ENCODE peak calls at places on chromosomes 13 and 19, in five cellular contexts. P, B, F, T and O are unnamed samples.

GRCh38 chr13:62510906-62511655 is 1095.4 kb upstream of the PCDH20 start:
- DNase-seq in F (no peak), T (no peak), P (no peak), B (no peak), O (no peak)

GRCh38 chr19:39401549-39402416 is 4.9 kb upstream of the ZFP36 start:
- DNase-seq in F (peak; percentile 84), B (peak; percentile 69), T (peak; percentile 87), P (peak; percentile 31), O (peak; percentile 85)

GRCh38 chr13:110470272-110471009 is 91.1 kb downstream of the RAB20 start:
- DNase-seq in P (no peak), B (no peak), T (no peak), F (peak; percentile 55), O (no peak)

GRCh38 chr13:24630851-24631341 is 49.3 kb upstream of the ATP12A start:
- DNase-seq in T (no peak), F (peak; percentile 69), P (no peak), B (no peak), O (no peak)

GRCh38 chr19:3471954-3472655 is 8.2 kb downstream of the SMIM24 start:
- DNase-seq in B (no peak), P (peak; percentile 58), F (no peak), T (no peak), O (peak; percentile 26)

GRCh38 chr19:39708594-39708993 is 4.3 kb downstream of the LGALS14 start:
- DNase-seq in F (no peak), T (no peak), P (no peak), B (no peak), O (no peak)

GRCh38 chr19:3604227-3604986 is 2.3 kb downstream of the TBXA2R start:
- DNase-seq in F (no peak), B (no peak), T (peak; percentile 60), P (no peak), O (no peak)

GRCh38 chr19:47762615-47763308 is 15.7 kb upstream of the SELENOW start:
- DNase-seq in T (no peak), F (no peak), B (no peak), P (peak; percentile 53), O (no peak)

GRCh38 chr13:81406639-81407292 is 1065.8 kb upstream of the SPRY2 start:
- DNase-seq in F (no peak), T (no peak), B (no peak), P (no peak), O (no peak)

GRCh38 chr19:51702754-51703654 is 9.9 kb downstream of the SPACA6 start:
- DNase-seq in T (peak; percentile 81), F (peak; percentile 60), B (peak; percentile 69), P (peak; percentile 33), O (peak; percentile 14)
- H3K4me3 ChIP-seq in T (peak overlapping the region; percentile 66), F (peak overlapping the region; percentile 10), B (peak overlapping the region; percentile 66), P (peak overlapping the region; percentile 41), O (peak overlapping the region; percentile 89)

GRCh38 chr19:8924283-8924682 is 85.9 kb downstream of the MUC16 start:
- DNase-seq in F (no peak), P (no peak), T (no peak), B (no peak), O (no peak)
- H3K9me3 ChIP-seq in F (no peaks in the 10 kb centered on the region), P (no peaks in the 10 kb centered on the region), T (no peaks in the 10 kb centered on the region), B (no peaks in the 10 kb centered on the region), O (no peaks in the 10 kb centered on the region)

DNA sequence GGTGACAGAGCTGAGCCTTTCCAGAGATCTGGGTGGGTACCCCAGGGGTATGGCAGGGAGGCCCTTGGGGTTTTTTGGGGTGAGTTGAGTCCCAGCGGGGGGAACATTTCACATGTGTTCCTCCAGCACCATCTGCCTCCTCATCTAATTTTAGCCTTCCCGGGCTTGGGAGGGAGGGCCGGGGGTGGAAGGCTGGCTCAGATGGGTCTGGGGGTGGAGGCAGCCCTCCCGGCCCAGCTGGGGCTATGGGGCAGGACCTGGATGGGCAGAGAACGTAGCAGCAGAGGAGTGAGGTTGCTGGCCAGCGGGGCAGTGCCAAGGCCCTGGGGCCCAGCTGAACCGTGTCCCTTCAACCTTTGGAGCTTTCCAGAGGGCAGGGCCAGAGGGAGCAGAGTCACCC is 23.5 kb downstream of the ADGRL1 start:
- DNase-seq in B (no peak), F (no peak), P (no peak), T (no peak), O (no peak)
- H3K4me1 ChIP-seq in B (no peaks in the 10 kb centered on the region), F (no peaks in the 10 kb centered on the region), P (no peaks in the 10 kb centered on the region), T (peaks cover 2% of the 10 kb centered on the region), O (no peaks in the 10 kb centered on the region)

GRCh38 chr13:67225252-67226159 is 4.6 kb downstream of the PCDH9 start:
- DNase-seq in F (peak; percentile 38), B (no peak), P (no peak), T (no peak), O (no peak)

GRCh38 chr13:67223024-67223423 is 7.1 kb downstream of the PCDH9 start:
- DNase-seq in B (no peak), F (no peak), P (no peak), T (no peak), O (no peak)

GRCh38 chr13:67221630-67222226 is 8.4 kb downstream of the PCDH9 start:
- DNase-seq in P (no peak), B (no peak), F (no peak), T (no peak), O (no peak)

GRCh38 chr13:67224148-67224846 is 5.8 kb downstream of the PCDH9 start:
- DNase-seq in F (peak; percentile 55), T (peak; percentile 69), B (peak; percentile 55), P (peak; percentile 71), O (peak; percentile 53)

DNA sequence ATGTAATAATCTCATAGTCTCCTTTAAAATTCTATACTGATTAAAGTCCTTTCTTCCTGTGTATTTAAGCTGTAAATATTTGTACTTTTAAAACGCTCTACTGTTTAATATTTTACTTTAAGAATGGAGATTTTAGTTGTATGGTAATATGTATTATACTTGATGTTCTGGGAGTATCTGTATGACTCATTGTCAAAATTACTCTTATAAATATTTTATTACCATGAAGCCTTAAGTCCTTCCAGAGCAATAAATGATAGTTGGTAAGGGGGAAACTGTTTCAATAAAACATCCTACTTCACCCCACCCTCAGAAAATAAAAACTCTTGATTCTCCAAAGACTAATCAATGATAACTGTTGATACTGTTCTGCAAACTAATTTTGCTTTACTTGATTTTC is 6.4 kb downstream of the PCDH9 start:
- DNase-seq in P (no peak), T (no peak), B (no peak), F (no peak), O (no peak)
- H3K4me3 ChIP-seq in P (peak overlapping the region; percentile 10), T (no peak overlapping the region), B (peak overlapping the region; percentile 9), F (no peak overlapping the region), O (no peak overlapping the region)

DNA sequence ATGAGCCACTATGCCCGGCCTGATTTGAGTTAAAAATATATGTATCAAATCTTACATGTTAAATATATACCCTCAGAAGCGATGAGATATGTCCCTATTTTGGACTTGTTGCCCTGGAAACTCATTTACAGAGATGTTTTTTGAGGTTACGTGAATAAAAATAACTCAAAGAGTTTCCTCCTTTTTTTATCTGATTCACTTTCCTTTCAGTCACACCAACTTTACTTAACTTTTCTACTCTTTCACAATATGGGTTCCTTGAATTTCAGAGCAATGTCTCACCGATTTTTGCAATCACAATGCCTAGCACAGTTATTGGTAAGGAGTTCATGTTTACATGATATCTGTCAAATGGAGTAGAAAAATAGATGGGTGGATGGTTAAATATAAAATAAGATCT is 2.3 kb downstream of the OR7C2 start:
- DNase-seq in P (no peak), F (no peak), B (no peak), T (no peak), O (no peak)
- H3K9me3 ChIP-seq in P (no peaks in the 10 kb centered on the region), F (no peaks in the 10 kb centered on the region), B (no peaks in the 10 kb centered on the region), T (no peaks in the 10 kb centered on the region), O (no peaks in the 10 kb centered on the region)

DNA sequence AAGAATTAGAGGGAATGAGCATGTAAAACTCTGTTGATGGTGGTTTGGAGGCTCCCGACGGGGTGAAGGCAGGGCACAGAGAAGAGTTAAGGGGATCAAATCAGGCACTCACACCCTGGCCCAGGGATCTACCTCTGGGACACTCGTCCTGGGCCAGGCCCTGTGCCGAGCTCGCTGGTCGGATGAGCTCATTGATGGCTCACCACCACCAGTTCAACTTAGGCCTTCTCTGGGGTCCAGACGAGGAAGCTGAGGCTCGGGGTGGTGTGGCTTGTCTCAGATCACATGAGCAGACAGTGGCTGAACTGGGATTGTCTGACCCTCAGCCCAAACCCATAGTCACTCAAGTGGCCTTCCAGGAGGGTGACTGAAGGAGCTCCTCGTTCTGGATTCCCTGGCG is 1.6 kb downstream of the NACC1 start:
- DNase-seq in F (no peak), T (no peak), P (no peak), B (no peak), O (no peak)
- H3K4me1 ChIP-seq in F (peaks cover 48% of the 10 kb centered on the region), T (peaks cover 53% of the 10 kb centered on the region), P (peaks cover 44% of the 10 kb centered on the region), B (peaks cover 4% of the 10 kb centered on the region), O (peaks cover 36% of the 10 kb centered on the region)